ENCODE peak calls at places on chromosomes 3 and 15, in seven cellular contexts. P is neural progenitor cell, F is kidney epithelial cell, L is psoas muscle, O is PC-3, I is left ventricle myocardium inferior, B is right atrium auricular region. Z is an unnamed sample.

GRCh38 chr3:194689493-194689901 is 3.8 kb downstream of the FAM43A start:
- DNase-seq in P (no peak), F (no peak), L (peak), O (peak), I (peak), B (no peak), Z (peak)

GRCh38 chr3:142618917-142619401 is 22.8 kb downstream of the PLS1 start:
- DNase-seq in P (no peak), F (no peak), L (no peak), O (peak), I (no peak), B (no peak), Z (no peak)

GRCh38 chr15:98745650-98746374 is 97.5 kb downstream of the IGF1R start:
- DNase-seq in P (no peak), F (no peak), L (no peak), O (no peak), I (no peak), B (no peak), Z (no peak)

GRCh38 chr3:47783673-47784072 is 2.0 kb upstream of the SMARCC1 start:
- DNase-seq in P (no peak), F (no peak), L (no peak), O (no peak), I (no peak), B (no peak), Z (no peak)

GRCh38 chr3:4990061-4990460 is 10.8 kb downstream of the BHLHE40 start:
- DNase-seq in P (no peak), F (no peak), L (no peak), O (no peak), I (no peak), B (no peak), Z (no peak)

GRCh38 chr3:12981631-12982265 is 91.5 kb downstream of the IQSEC1 start:
- DNase-seq in P (no peak), F (no peak), L (no peak), O (no peak), I (no peak), B (no peak), Z (no peak)

GRCh38 chr3:20462226-20462625 is 276.2 kb upstream of the SGO1 start:
- DNase-seq in P (no peak), F (no peak), L (no peak), O (no peak), I (no peak), B (no peak), Z (no peak)

GRCh38 chr15:66253643-66254363 is at the start of gene MEGF11:
- DNase-seq in P (peak), F (no peak), L (peak), O (peak), I (peak), B (no peak), Z (no peak)

GRCh38 chr3:153145454-153145853 is 16.6 kb upstream of the RAP2B start:
- DNase-seq in P (no peak), F (no peak), L (no peak), O (peak), I (no peak), B (no peak), Z (no peak)

GRCh38 chr15:76114561-76114960 is 54.8 kb downstream of the TMEM266 start:
- DNase-seq in P (no peak), F (no peak), L (no peak), O (no peak), I (no peak), B (no peak), Z (no peak)

GRCh38 chr3:43962043-43962442 is 271.3 kb downstream of the ABHD5 start:
- DNase-seq in P (no peak), F (no peak), L (no peak), O (no peak), I (no peak), B (no peak), Z (no peak)

GRCh38 chr3:168802761-168803160 is 707.0 kb upstream of the GOLIM4 start:
- DNase-seq in P (no peak), F (no peak), L (no peak), O (no peak), I (no peak), B (no peak), Z (no peak)

GRCh38 chr15:73686781-73687256 is 2.6 kb downstream of the CD276 start:
- DNase-seq in P (no peak), F (peak), L (no peak), O (peak), I (no peak), B (no peak), Z (no peak)

GRCh38 chr3:46921041-46921440 is 43.5 kb downstream of the PTH1R start:
- DNase-seq in P (no peak), F (no peak), L (no peak), O (no peak), I (peak), B (no peak), Z (no peak)

GRCh38 chr3:62201438-62202035 is 171.8 kb downstream of the FEZF2 start:
- DNase-seq in P (peak), F (no peak), L (no peak), O (peak), I (no peak), B (no peak), Z (peak)

GRCh38 chr3:9033867-9034266 is 70.6 kb upstream of the RAD18 start:
- DNase-seq in P (no peak), F (no peak), L (no peak), O (peak), I (no peak), B (no peak), Z (no peak)

GRCh38 chr3:132432639-132433038 is 15.3 kb downstream of the DNAJC13 start:
- DNase-seq in P (no peak), F (peak), L (no peak), O (peak), I (no peak), B (no peak), Z (peak)

GRCh38 chr3:19748782-19749447 is 185.1 kb downstream of the EFHB start:
- DNase-seq in P (no peak), F (no peak), L (no peak), O (no peak), I (no peak), B (no peak), Z (no peak)

GRCh38 chr15:45064386-45064785 is 41.4 kb downstream of the SORD start:
- DNase-seq in P (no peak), F (peak), L (no peak), O (peak), I (no peak), B (no peak), Z (no peak)

GRCh38 chr3:16084887-16085286 is 89.6 kb upstream of the GALNT15 start:
- DNase-seq in P (no peak), F (no peak), L (no peak), O (peak), I (no peak), B (no peak), Z (no peak)

GRCh38 chr3:59046839-59047238 is 3.0 kb downstream of the CFAP20DC start:
- DNase-seq in P (no peak), F (no peak), L (no peak), O (peak), I (no peak), B (no peak), Z (no peak)

GRCh38 chr3:145266368-145266767 is 894.6 kb downstream of the PLOD2 start:
- DNase-seq in P (peak), F (no peak), L (no peak), O (peak), I (no peak), B (no peak), Z (no peak)

GRCh38 chr15:35288580-35288979 is 203.5 kb upstream of the NANOGP8 start:
- DNase-seq in P (no peak), F (no peak), L (no peak), O (no peak), I (no peak), B (no peak), Z (no peak)

GRCh38 chr3:196712514-196713413 is 587 bp downstream of the PIGX start:
- DNase-seq in P (peak), F (no peak), L (peak), O (no peak), I (peak), B (no peak), Z (peak)

GRCh38 chr3:197366301-197367044 is 68.1 kb upstream of the DLG1 start:
- DNase-seq in P (no peak), F (no peak), L (no peak), O (peak), I (no peak), B (peak), Z (no peak)

GRCh38 chr15:44536298-44536961 is 517 bp upstream of the EIF3J start:
- DNase-seq in P (peak), F (peak), L (peak), O (peak), I (peak), B (peak), Z (peak)

GRCh38 chr15:77025471-77025901 is 30.6 kb downstream of the PSTPIP1 start:
- DNase-seq in P (peak), F (no peak), L (no peak), O (no peak), I (no peak), B (no peak), Z (no peak)

GRCh38 chr15:44468713-44469385 is 41.4 kb downstream of the CTDSPL2 start:
- DNase-seq in P (no peak), F (no peak), L (no peak), O (peak), I (no peak), B (no peak), Z (peak)

GRCh38 chr15:40714144-40714543 is 19.2 kb downstream of the RAD51 start:
- DNase-seq in P (no peak), F (no peak), L (no peak), O (no peak), I (no peak), B (no peak), Z (no peak)

GRCh38 chr15:39243396-39243795 is 337.5 kb upstream of the THBS1 start:
- DNase-seq in P (no peak), F (no peak), L (no peak), O (no peak), I (no peak), B (no peak), Z (no peak)

GRCh38 chr15:100844167-100844566 is 35.5 kb upstream of the ALDH1A3 start:
- DNase-seq in P (no peak), F (no peak), L (no peak), O (peak), I (no peak), B (no peak), Z (no peak)

GRCh38 chr15:93985925-93986324 is 245.4 kb upstream of the MCTP2 start:
- DNase-seq in P (no peak), F (no peak), L (no peak), O (no peak), I (no peak), B (no peak), Z (no peak)

GRCh38 chr3:17714473-17714872 is 28.0 kb downstream of the TBC1D5 start:
- DNase-seq in P (no peak), F (no peak), L (no peak), O (no peak), I (no peak), B (no peak), Z (no peak)

GRCh38 chr15:63050737-63051700 is 8.5 kb downstream of the TPM1 start:
- DNase-seq in P (no peak), F (no peak), L (no peak), O (peak), I (no peak), B (no peak), Z (no peak)

DNA sequence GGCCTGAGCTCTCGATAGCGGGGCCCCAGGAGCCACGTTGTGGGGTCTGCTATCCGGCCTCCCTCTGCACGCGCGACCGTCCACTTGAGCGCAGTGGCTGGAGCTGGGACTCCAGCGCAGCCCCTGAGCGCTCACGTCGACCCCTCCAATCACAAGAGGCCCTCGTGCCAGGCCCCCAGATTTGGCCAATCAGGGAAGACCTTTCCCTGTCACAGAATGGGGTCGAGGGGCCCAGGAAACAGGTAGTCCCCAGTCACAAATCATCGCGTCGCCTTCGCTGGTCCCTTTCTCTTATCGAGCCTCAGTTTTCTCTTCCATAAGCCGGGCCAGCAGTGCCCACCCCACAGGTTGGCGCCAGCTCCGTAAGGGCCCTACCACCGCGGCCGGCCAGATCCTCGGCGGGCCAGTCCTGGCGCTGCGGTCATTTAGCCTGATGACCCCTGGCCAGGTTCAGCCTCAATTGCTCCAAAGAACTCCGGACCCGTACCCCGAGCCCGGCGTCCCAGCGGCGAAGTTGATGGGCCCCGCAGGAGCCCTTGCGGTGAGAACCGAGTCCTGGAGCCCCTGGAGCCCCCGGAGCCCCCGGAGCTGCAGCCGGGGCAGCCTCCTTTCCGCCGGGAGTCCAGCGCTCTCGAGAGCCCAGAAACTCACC is 435 bp downstream of the ALDH1L1 start:
- DNase-seq in P (peak), F (no peak), L (peak), O (no peak), I (peak), B (peak), Z (no peak)
- TF ChIP-seq CTCF in P (no peak), F (no peak), L (no peak), O (no peak), I (peak), B (no peak), Z (no peak)

DNA sequence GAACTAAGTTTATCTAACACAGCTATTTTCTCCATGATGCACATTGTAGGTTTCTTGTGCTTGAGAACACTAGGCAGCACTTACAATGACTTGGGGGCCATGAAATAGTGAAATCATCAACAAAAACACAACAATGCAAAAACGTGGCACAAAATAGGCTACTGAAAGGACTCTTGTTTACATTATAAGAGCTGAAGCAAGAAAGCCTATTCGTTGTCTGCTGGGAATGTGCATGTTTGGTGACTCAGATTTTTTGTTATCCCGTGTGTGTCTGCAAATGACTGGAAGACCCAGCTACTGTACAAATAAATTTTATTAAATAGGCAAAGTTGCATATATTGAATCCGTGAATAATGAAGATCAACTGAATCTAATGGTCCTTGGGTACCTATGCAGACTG is 85.0 kb downstream of the TCF12 start:
- DNase-seq in P (no peak), F (no peak), L (no peak), O (peak), I (no peak), B (no peak), Z (no peak)
- H3K4me3 ChIP-seq in P (no peak), F (no peak), L (no peak), O (no peak), I (no peak), B (no peak), Z (no peak)

GRCh38 chr3:150523538-150523937 is 22.8 kb downstream of the SERP1 start:
- DNase-seq in P (no peak), F (no peak), L (no peak), O (no peak), I (no peak), B (no peak), Z (no peak)

GRCh38 chr3:150519026-150519425 is 27.3 kb downstream of the SERP1 start:
- DNase-seq in P (no peak), F (no peak), L (no peak), O (peak), I (no peak), B (no peak), Z (no peak)

GRCh38 chr3:150520408-150520807 is 25.9 kb downstream of the SERP1 start:
- DNase-seq in P (no peak), F (no peak), L (no peak), O (no peak), I (no peak), B (no peak), Z (no peak)

DNA sequence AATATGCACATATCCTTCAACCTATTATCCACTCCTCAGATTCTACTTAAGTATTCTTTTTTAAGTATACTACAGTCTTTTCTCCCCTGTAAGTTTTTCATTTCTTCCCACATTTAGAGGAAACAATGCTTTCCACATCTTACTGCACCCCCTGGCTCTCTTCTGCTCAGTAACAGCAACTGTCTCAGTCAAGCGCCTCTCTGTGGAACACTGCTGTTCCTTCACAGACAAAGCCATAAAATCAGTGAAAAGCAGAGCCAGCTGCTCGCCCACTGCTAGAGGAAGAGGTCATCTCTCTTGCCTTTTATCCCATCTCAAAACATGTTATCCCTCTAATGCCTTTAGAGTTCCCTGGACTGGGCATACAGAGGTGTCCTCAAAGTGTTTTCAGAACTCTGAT is 24.8 kb downstream of the SERP1 start:
- DNase-seq in P (peak), F (no peak), L (no peak), O (no peak), I (no peak), B (no peak), Z (no peak)
- TF ChIP-seq CTCF in P (no peak), F (no peak), L (no peak), O (peak), I (no peak), B (no peak), Z (no peak)

GRCh38 chr15:58452775-58453174 is 21.0 kb downstream of the LIPC start:
- DNase-seq in P (no peak), F (no peak), L (no peak), O (no peak), I (no peak), B (no peak), Z (no peak)
- H3K4me3 ChIP-seq in P (no peak), F (no peak), L (no peak), O (no peak), I (no peak), B (no peak), Z (no peak)

DNA sequence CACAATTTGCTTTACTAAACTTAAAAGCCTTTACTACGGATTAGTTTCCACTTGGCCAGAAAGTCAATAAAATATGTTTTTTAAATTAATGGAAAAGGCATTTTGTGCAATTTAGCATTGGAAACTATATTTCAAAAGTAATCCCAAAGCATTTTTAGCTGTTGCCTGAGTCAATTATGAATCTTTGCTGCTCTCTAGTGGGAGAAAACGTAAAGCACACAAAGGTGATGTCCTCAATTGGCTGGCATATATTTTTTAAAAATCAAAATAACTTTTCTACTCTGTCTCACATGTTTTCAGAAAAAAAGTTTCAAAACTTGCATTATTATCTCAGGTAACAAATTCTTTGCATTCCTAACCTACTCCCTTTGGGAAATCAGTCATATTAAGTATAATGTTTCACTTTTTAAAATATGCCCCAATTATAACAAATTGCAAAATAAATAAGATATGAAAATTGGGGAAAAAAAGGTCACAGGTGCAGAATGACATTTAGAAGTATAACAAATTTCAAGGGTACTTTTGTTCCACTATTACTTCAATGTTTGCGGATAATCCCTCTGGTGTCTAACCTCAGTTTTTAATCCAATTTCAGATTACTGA is 47.2 kb upstream of the TEX55 start:
- DNase-seq in P (peak), F (no peak), L (no peak), O (peak), I (no peak), B (no peak), Z (peak)
- TF ChIP-seq CTCF in P (peak), F (peak), L (peak), O (peak), I (peak), B (peak), Z (peak)

GRCh38 chr3:121493431-121493830 is 52.4 kb downstream of the POLQ start:
- DNase-seq in P (no peak), F (no peak), L (no peak), O (no peak), I (no peak), B (no peak), Z (no peak)

GRCh38 chr3:121490161-121490560 is 55.6 kb downstream of the POLQ start:
- DNase-seq in P (no peak), F (no peak), L (no peak), O (no peak), I (no peak), B (no peak), Z (no peak)

GRCh38 chr3:121488628-121489027 is 57.2 kb downstream of the POLQ start:
- DNase-seq in P (peak), F (no peak), L (no peak), O (peak), I (no peak), B (no peak), Z (no peak)

GRCh38 chr3:121496841-121497240 is 48.9 kb downstream of the POLQ start:
- DNase-seq in P (no peak), F (no peak), L (no peak), O (no peak), I (no peak), B (no peak), Z (no peak)

DNA sequence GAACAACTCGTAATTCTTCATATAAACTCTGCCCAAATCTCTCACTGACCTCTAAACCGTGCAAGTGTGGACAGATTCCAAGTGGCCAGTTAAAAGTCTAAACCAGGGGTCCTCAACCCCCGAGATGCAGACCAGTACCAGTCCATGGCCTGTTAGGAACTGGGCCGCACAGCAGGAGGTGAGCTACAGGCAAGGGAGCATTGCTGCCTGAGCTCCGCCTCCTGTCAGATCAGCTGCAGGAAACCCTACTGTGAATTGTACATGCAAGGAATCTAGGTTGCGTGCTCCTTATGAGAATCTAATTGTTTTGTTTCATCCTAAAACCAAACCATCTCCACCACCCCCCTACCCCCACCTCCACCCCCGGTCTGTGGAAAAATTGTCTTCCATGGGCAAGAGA is 54.1 kb downstream of the POLQ start:
- DNase-seq in P (no peak), F (no peak), L (no peak), O (no peak), I (no peak), B (no peak), Z (no peak)
- H3K4me3 ChIP-seq in P (no peak), F (no peak), L (no peak), O (no peak), I (no peak), B (no peak), Z (no peak)

GRCh38 chr3:178325330-178325729 is 210.9 kb upstream of the KCNMB2 start:
- DNase-seq in P (peak), F (no peak), L (no peak), O (peak), I (no peak), B (no peak), Z (no peak)
- TF ChIP-seq CTCF in P (peak), F (peak), L (peak), O (peak), I (peak), B (peak), Z (peak)

Z was measured in HFF-Myc.